ENCODE peak calls at places on chromosomes 16 and 17, in four cellular contexts. H is upper lobe of left lung, L is fibroblast of pulmonary artery, Y is AG04449. E is an unnamed sample.

GRCh38 chr16:25073849-25074248 is 37.7 kb upstream of the LCMT1 start:
- DNase-seq in Y (no peak), H (no peak), L (no peak), E (no peak)

GRCh38 chr17:1229354-1229890 is 40.8 kb upstream of the BHLHA9 start:
- DNase-seq in H (peak), L (no peak), Y (no peak), E (peak)

GRCh38 chr17:35743911-35744328 is 9.1 kb downstream of the GAS2L2 start:
- DNase-seq in Y (no peak), L (peak), H (no peak), E (no peak)

GRCh38 chr17:43667506-43668438 is 6.0 kb upstream of the MEOX1 start:
- DNase-seq in L (peak), H (no peak), Y (no peak), E (no peak)

GRCh38 chr16:401468-402348 is at the start of gene DECR2:
- DNase-seq in Y (no peak), L (peak), H (peak), E (peak)

GRCh38 chr16:67562526-67562917 is at the start of gene CTCF:
- DNase-seq in L (peak), H (peak), Y (no peak), E (no peak)

GRCh38 chr16:70372921-70373550 is 26.3 kb downstream of the DDX19A start:
- DNase-seq in H (no peak), Y (no peak), L (no peak), E (no peak)

GRCh38 chr17:82320956-82321927 is 3.8 kb upstream of the CD7 start:
- DNase-seq in Y (no peak), H (peak), L (peak), E (peak)

GRCh38 chr16:9081183-9081582 is 10.3 kb upstream of the HAPSTR1 start:
- DNase-seq in H (no peak), L (no peak), Y (no peak), E (no peak)

GRCh38 chr17:82153745-82154375 is 55.8 kb upstream of the FASN start:
- DNase-seq in L (peak), H (peak), Y (no peak), E (peak)

GRCh38 chr16:47374629-47375028 is 86.2 kb downstream of the ITFG1 start:
- DNase-seq in Y (peak), H (no peak), L (no peak), E (no peak)

GRCh38 chr16:2860826-2861567 is 3.0 kb upstream of the PRSS22 start:
- DNase-seq in Y (no peak), H (no peak), L (peak), E (no peak)

GRCh38 chr17:46038414-46038813 is 39.4 kb downstream of the STH start:
- DNase-seq in L (no peak), Y (no peak), H (no peak), E (no peak)

GRCh38 chr17:49183341-49183740 is 27.0 kb downstream of the GNGT2 start:
- DNase-seq in Y (no peak), L (no peak), H (peak), E (no peak)

GRCh38 chr17:77957215-77957868 is 1.2 kb upstream of the TNRC6C start:
- DNase-seq in L (peak), H (no peak), Y (no peak), E (no peak)

GRCh38 chr17:61396586-61397085 is 3.0 kb upstream of the TBX2 start:
- DNase-seq in L (no peak), H (peak), Y (no peak), E (no peak)

GRCh38 chr16:55294129-55294528 is 29.9 kb upstream of the IRX6 start:
- DNase-seq in Y (no peak), H (no peak), L (no peak), E (no peak)
- TF ChIP-seq CTCF in Y (no peak), H (no peak), L (no peak), E (no peak)

DNA sequence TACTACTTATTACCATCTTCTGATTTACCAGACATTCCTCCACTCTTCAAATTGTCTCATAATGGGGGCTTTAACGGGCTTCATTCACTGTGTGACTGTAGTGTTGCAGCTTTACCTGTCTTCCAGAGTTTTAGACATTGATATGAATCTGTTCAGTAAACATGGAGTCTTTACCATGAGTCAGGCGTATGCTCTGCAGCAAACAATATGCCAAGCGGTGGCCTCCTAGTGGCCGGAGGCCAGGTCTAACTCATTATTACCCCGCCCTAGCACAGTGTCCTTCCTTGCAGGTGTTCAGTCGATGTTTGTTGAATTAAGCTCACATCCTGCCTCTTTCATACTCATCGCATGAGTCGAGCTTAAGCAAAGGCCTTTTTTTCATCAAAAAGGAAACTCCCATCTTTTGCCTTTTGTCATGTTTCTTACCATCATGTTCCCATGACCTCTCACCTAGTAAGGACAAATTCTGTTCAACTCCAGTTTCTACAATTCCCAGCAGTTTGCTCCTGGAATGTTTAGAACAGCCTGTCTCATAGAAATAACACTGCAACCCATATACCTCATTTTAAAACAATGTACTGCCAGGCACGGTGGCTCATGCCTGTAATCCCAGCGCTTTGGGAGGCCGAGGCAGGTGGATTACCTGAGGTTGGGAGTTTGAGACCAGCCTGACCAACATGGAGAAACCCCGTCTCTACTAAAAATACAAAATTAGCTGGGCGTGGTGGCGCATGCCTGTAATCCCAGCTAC is 39.4 kb downstream of the TUBD1 start:
- DNase-seq in H (no peak), L (peak), Y (peak), E (no peak)
- TF ChIP-seq CTCF in H (peak), L (peak), Y (peak), E (no peak)

GRCh38 chr16:82580293-82580900 is 46.4 kb upstream of the CDH13 start:
- DNase-seq in Y (no peak), H (no peak), L (peak), E (no peak)
- TF ChIP-seq CTCF in Y (no peak), H (peak), L (peak), E (no peak)

DNA sequence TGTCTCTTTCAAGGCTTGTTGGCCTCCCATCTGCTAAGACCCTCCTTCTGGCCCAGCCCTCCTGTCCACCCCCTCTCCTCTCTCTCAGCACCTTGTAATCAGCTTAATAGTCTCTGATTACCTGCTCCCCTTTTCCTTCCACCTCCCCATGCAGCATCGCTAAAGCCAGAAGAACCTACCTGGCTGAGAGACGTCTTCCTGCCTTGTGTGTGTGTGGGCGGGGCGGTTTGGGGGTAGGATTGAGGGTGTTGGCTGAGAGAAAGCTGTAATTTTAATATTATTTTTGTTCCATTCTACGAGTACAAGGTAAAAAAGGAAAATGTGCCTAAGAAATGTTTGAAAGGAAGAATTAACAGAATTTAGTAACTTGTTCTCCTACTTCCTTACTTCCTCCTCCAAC is 3.4 kb downstream of the DNAH9 start:
- DNase-seq in H (no peak), Y (no peak), L (no peak), E (no peak)
- TF ChIP-seq CTCF in H (no peak), Y (no peak), L (no peak), E (no peak)

GRCh38 chr17:73311428-73311780 is 397 bp downstream of the CDC42EP4 start:
- DNase-seq in Y (no peak), H (peak), L (no peak), E (peak)

GRCh38 chr17:73313526-73314127 is 1.8 kb upstream of the CDC42EP4 start:
- DNase-seq in Y (no peak), H (no peak), L (peak), E (no peak)

GRCh38 chr17:73309727-73310555 is 1.9 kb downstream of the CDC42EP4 start:
- DNase-seq in L (no peak), H (no peak), Y (no peak), E (no peak)

GRCh38 chr17:73315481-73315880 is 3.7 kb upstream of the CDC42EP4 start:
- DNase-seq in L (no peak), H (no peak), Y (no peak), E (no peak)

GRCh38 chr17:73311781-73312641 is at the start of gene CDC42EP4:
- DNase-seq in Y (no peak), L (peak), H (peak), E (peak)
- TF ChIP-seq CTCF in Y (no peak), L (no peak), H (no peak), E (no peak)

DNA sequence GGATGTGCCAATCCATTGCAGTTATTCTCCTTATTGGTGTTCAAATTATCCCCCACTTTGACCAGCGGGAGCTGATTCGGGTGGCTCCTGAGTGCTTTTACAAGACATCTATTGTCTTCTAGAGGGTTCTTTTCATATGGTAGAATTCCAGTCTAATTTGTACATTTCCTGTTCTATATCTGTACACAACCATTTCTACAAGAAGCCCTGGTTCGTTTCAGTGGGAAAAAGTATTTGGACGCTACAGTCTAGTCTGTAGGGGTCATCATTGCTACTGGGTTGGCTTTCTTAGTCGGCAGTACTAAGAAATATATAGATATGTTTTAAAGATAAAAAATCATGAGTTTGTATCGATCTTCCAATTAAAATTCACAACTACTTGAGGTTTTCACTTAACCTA is 262.6 kb downstream of the MAP2K6 start:
- DNase-seq in L (peak), Y (no peak), H (no peak), E (no peak)
- TF ChIP-seq CTCF in L (no peak), Y (no peak), H (no peak), E (no peak)

GRCh38 chr16:76265434-76266045 is 11.7 kb upstream of the CNTNAP4 start:
- DNase-seq in Y (no peak), H (no peak), L (peak), E (no peak)
- TF ChIP-seq CTCF in Y (peak), H (no peak), L (peak), E (no peak)

GRCh38 chr17:62754696-62755095 is 53.4 kb downstream of the MARCHF10 start:
- DNase-seq in L (no peak), Y (no peak), H (no peak), E (no peak)

GRCh38 chr17:62753562-62753961 is 54.6 kb downstream of the MARCHF10 start:
- DNase-seq in L (no peak), Y (no peak), H (no peak), E (no peak)

GRCh38 chr17:62756198-62756597 is 51.9 kb downstream of the MARCHF10 start:
- DNase-seq in L (no peak), H (no peak), Y (no peak), E (no peak)

GRCh38 chr17:62757518-62757951 is 50.6 kb downstream of the MARCHF10 start:
- DNase-seq in Y (no peak), L (peak), H (no peak), E (no peak)

DNA sequence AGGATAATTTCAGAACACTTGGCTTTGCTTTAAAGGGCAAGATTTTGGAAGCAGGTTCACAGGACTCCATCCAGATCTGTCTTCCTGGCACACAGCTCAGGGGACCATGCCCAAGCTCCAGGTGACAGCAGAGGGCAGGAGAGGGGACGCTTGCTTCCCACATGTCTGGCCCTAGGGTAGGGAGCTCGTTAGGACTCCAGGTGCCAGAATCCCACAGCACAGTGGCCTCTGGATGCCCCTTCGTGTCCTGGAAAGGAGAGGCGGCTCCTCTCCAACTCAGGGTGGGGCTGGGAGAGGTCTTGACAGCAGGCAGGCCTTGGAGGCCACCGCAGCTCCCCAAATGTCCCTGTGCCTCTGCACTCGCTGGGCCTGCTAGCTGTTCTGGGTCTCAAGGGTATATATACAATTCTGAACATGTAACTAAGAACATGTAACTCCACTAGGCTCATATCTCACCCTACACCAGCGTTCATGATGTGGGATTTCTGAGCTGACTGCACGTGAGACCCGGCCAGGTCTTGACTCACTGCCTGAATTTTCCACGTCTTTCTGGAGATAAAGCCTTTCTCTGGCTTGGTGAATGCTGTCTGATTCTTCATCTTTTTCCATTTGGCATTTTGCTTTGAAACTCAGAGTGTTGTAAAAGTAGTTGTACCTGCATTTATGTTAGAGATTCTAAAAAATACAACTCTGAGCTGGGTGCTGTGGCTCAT is 52.8 kb downstream of the MARCHF10 start:
- DNase-seq in L (peak), H (no peak), Y (no peak), E (no peak)
- TF ChIP-seq CTCF in L (no peak), H (no peak), Y (no peak), E (no peak)

E was measured in activated B cell treated with CpG ODN at 0.5 μM for 24 hours.